ENCODE peak calls at places on chromosome 2, in six cellular contexts. L is dorsolateral prefrontal cortex; C is activated T-cell treated with anti-CD3 and anti-CD28 coated beads for 48 hours; P is GM04504; Z is NCI-H1694 treated with DMSO at 0.1 percent for 48 hours; V is CD4-positive, alpha-beta memory T cell. S is an unnamed sample.

GRCh38 chr2:3667151-3667631 is 9.2 kb downstream of the ALLC start:
- DNase-seq in L (no peak), Z (peak; percentile 89), C (no peak), P (no peak), V (no peak), S (no peak)

GRCh38 chr2:177644838-177645237 is 252.3 kb downstream of the AGPS start:
- DNase-seq in L (no peak), C (no peak), V (no peak), P (no peak), Z (no peak), S (no peak)

GRCh38 chr2:119293254-119293653 is 69.6 kb downstream of the STEAP3 start:
- DNase-seq in P (no peak), V (no peak), Z (no peak), L (no peak), C (no peak), S (no peak)

GRCh38 chr2:111071480-111072143 is 49.1 kb upstream of the BCL2L11 start:
- DNase-seq in P (peak; percentile 39), L (no peak), Z (no peak), C (no peak), V (no peak), S (peak; percentile 58)

GRCh38 chr2:209411718-209412117 is 12.1 kb upstream of the MAP2 start:
- DNase-seq in P (no peak), V (no peak), Z (no peak), L (no peak), C (no peak), S (no peak)

GRCh38 chr2:240196716-240197438 is 56.4 kb upstream of the OTOS start:
- DNase-seq in L (peak; percentile 10), P (no peak), C (no peak), Z (no peak), V (no peak), S (no peak)

GRCh38 chr2:116988303-116988702 is 826.2 kb upstream of the DDX18 start:
- DNase-seq in L (no peak), P (no peak), C (no peak), V (no peak), Z (no peak), S (no peak)

GRCh38 chr2:109530712-109531111 is 83.1 kb downstream of the SEPTIN10 start:
- DNase-seq in L (no peak), V (no peak), Z (no peak), P (no peak), C (no peak), S (no peak)

GRCh38 chr2:7725132-7725849 is 808.1 kb downstream of the RNF144A start:
- DNase-seq in V (peak; percentile 69), C (no peak), P (no peak), Z (peak; percentile 45), L (no peak), S (no peak)

GRCh38 chr2:193502363-193503035 is 1307.8 kb upstream of the TMEFF2 start:
- DNase-seq in P (no peak), L (no peak), Z (peak; percentile 62), C (no peak), V (no peak), S (no peak)

GRCh38 chr2:130252880-130253645 is 54.8 kb upstream of the TUBA3E start:
- DNase-seq in L (no peak), Z (no peak), C (no peak), P (no peak), V (no peak), S (peak; percentile 46)

GRCh38 chr2:23791030-23791429 is 135.9 kb downstream of the ATAD2B start:
- DNase-seq in C (no peak), V (no peak), P (peak; percentile 60), Z (no peak), L (no peak), S (no peak)

GRCh38 chr2:236604971-236605734 is 35.5 kb downstream of the ACKR3 start:
- DNase-seq in P (no peak), V (no peak), L (no peak), C (no peak), Z (no peak), S (no peak)

GRCh38 chr2:199463000-199463692 is 5.4 kb upstream of the SATB2 start:
- DNase-seq in C (peak; percentile 71), Z (peak; percentile 39), P (no peak), V (peak; percentile 53), L (no peak), S (no peak)

GRCh38 chr2:145221032-145221431 is 701.1 kb upstream of the ZEB2 start:
- DNase-seq in P (no peak), C (no peak), L (no peak), V (no peak), Z (no peak), S (no peak)

GRCh38 chr2:67600946-67601345 is 203.8 kb downstream of the ETAA1 start:
- DNase-seq in V (no peak), C (no peak), L (no peak), Z (no peak), P (no peak), S (no peak)

GRCh38 chr2:196983934-196984333 is 57.4 kb upstream of the PGAP1 start:
- DNase-seq in P (peak; percentile 36), L (no peak), Z (no peak), C (no peak), V (no peak), S (no peak)

GRCh38 chr2:235598026-235598425 is 104.2 kb downstream of the AGAP1 start:
- DNase-seq in C (no peak), L (no peak), V (no peak), Z (no peak), P (no peak), S (no peak)

GRCh38 chr2:207833265-207833751 is 63.6 kb upstream of the FZD5 start:
- DNase-seq in P (no peak), C (no peak), Z (no peak), V (no peak), L (no peak), S (no peak)

GRCh38 chr2:27049422-27050280 is 1.8 kb upstream of the AGBL5 start:
- DNase-seq in L (no peak), Z (no peak), C (peak; percentile 74), P (no peak), V (peak; percentile 57), S (no peak)

GRCh38 chr2:33378551-33379220 is 97.8 kb upstream of the RASGRP3 start:
- DNase-seq in Z (no peak), P (no peak), C (no peak), L (peak; percentile 45), V (no peak), S (no peak)

GRCh38 chr2:30662268-30663131 is 144.7 kb downstream of the CAPN13 start:
- DNase-seq in Z (no peak), P (no peak), L (no peak), C (no peak), V (no peak), S (no peak)

GRCh38 chr2:99169534-99169933 is 11.3 kb downstream of the MITD1 start:
- DNase-seq in V (no peak), P (no peak), Z (no peak), L (no peak), C (no peak), S (no peak)

GRCh38 chr2:47029737-47030524 is 114.3 kb upstream of the MCFD2 start:
- DNase-seq in C (no peak), V (no peak), Z (no peak), P (no peak), L (no peak), S (no peak)

GRCh38 chr2:96464061-96464460 is 41.1 kb downstream of the NEURL3 start:
- DNase-seq in C (no peak), Z (no peak), L (no peak), P (no peak), V (no peak), S (no peak)

GRCh38 chr2:174610243-174610995 is 12.8 kb upstream of the WIPF1 start:
- DNase-seq in V (no peak), Z (no peak), C (no peak), L (no peak), P (no peak), S (no peak)

GRCh38 chr2:188765522-188765921 is 208.7 kb upstream of the COL3A1 start:
- DNase-seq in V (no peak), L (no peak), Z (no peak), C (no peak), P (no peak), S (no peak)

GRCh38 chr2:60475311-60475830 is 78.1 kb downstream of the BCL11A start:
- DNase-seq in Z (no peak), P (no peak), L (no peak), V (no peak), C (no peak), S (no peak)

GRCh38 chr2:79717364-79718007 is 204.6 kb downstream of the CTNNA2 start:
- DNase-seq in P (peak; percentile 43), V (no peak), C (no peak), Z (no peak), L (no peak), S (peak; percentile 99)

GRCh38 chr2:216887132-216887531 is 27.3 kb upstream of the TNP1 start:
- DNase-seq in P (no peak), V (no peak), L (no peak), C (no peak), Z (no peak), S (no peak)

GRCh38 chr2:46309052-46309953 is 12.1 kb downstream of the EPAS1 start:
- DNase-seq in L (no peak), V (no peak), Z (no peak), P (no peak), C (no peak), S (no peak)

GRCh38 chr2:98541489-98541888 is 66.8 kb downstream of the COA5 start:
- DNase-seq in P (no peak), Z (no peak), C (no peak), L (no peak), V (no peak), S (no peak)

GRCh38 chr2:205403244-205403845 is 279.0 kb upstream of the NRP2 start:
- DNase-seq in V (no peak), C (no peak), P (peak; percentile 35), Z (no peak), L (no peak), S (no peak)

GRCh38 chr2:130328710-130329109 is 14.0 kb upstream of the IMP4 start:
- DNase-seq in L (no peak), Z (no peak), P (no peak), V (no peak), C (no peak), S (no peak)

GRCh38 chr2:143258126-143258892 is 129.1 kb downstream of the ARHGAP15 start:
- DNase-seq in Z (no peak), V (peak; percentile 65), L (no peak), C (no peak), P (no peak), S (no peak)

GRCh38 chr2:141187063-141187429 is 943.8 kb downstream of the LRP1B start:
- DNase-seq in Z (peak; percentile 72), C (no peak), L (no peak), V (no peak), P (no peak), S (no peak)

GRCh38 chr2:55139305-55139704 is 89.1 kb upstream of the RTN4 start:
- DNase-seq in C (no peak), L (no peak), Z (no peak), V (no peak), P (no peak), S (no peak)

S was measured in HS-27A.